ENCODE peak calls at places on chromosome 15, in eight cellular contexts. A, K, T, O, F, I, S and G are unnamed samples.
A peak's percentile ranks its signal among the peaks of the same experiment; 100 is the strongest.

GRCh38 chr15:41695750-41696436 is 35.7 kb downstream of the MGA start:
- DNase-seq in A (no peak), K (peak; percentile 24), T (peak; percentile 45), O (no peak), F (peak; percentile 23), I (peak; percentile 39), S (peak; percentile 18), G (peak; percentile 47)

GRCh38 chr15:35702946-35703495 is 157.1 kb upstream of the DPH6 start:
- DNase-seq in A (no peak), K (no peak), T (no peak), O (no peak), F (no peak), I (no peak), S (no peak), G (no peak)

GRCh38 chr15:32803631-32804030 is 85.8 kb downstream of the GREM1 start:
- DNase-seq in A (no peak), K (no peak), T (no peak), O (no peak), F (no peak), I (no peak), S (no peak), G (no peak)

GRCh38 chr15:79184465-79184892 is 93.9 kb upstream of the RASGRF1 start:
- DNase-seq in A (peak; percentile 42), K (peak; percentile 51), T (peak; percentile 89), O (peak; percentile 83), F (peak; percentile 65), I (peak; percentile 25), S (peak; percentile 66), G (peak; percentile 44)

GRCh38 chr15:93570571-93570970 is 481.6 kb upstream of the RGMA start:
- DNase-seq in A (no peak), K (no peak), T (no peak), O (no peak), F (no peak), I (no peak), S (no peak), G (no peak)

GRCh38 chr15:74337607-74338211 is 29.7 kb downstream of the CYP11A1 start:
- DNase-seq in A (no peak), K (no peak), T (no peak), O (peak; percentile 36), F (no peak), I (no peak), S (no peak), G (no peak)

GRCh38 chr15:48411971-48412591 is 80.9 kb downstream of the DUT start:
- DNase-seq in A (no peak), K (no peak), T (no peak), O (no peak), F (no peak), I (no peak), S (no peak), G (no peak)

GRCh38 chr15:41506796-41507341 is 6.8 kb downstream of the LTK start:
- DNase-seq in A (no peak), K (no peak), T (peak; percentile 74), O (no peak), F (no peak), I (no peak), S (no peak), G (no peak)

GRCh38 chr15:80208758-80209734 is 43.0 kb downstream of the CTXND1 start:
- DNase-seq in A (no peak), K (no peak), T (no peak), O (no peak), F (no peak), I (no peak), S (no peak), G (no peak)

GRCh38 chr15:40266828-40267304 is 16.0 kb downstream of the ANKRD63 start:
- DNase-seq in A (peak; percentile 22), K (peak; percentile 71), T (no peak), O (peak; percentile 93), F (peak; percentile 58), I (no peak), S (peak; percentile 45), G (no peak)

GRCh38 chr15:58182460-58183163 is 44.4 kb downstream of the AQP9 start:
- DNase-seq in A (peak; percentile 32), K (peak; percentile 48), T (peak; percentile 83), O (no peak), F (no peak), I (no peak), S (peak; percentile 14), G (peak; percentile 42)

GRCh38 chr15:100849021-100849831 is 30.4 kb upstream of the ALDH1A3 start:
- DNase-seq in A (peak; percentile 24), K (no peak), T (peak; percentile 75), O (peak; percentile 77), F (peak; percentile 74), I (no peak), S (peak; percentile 72), G (peak; percentile 51)

GRCh38 chr15:73165844-73166243 is 113.6 kb downstream of the NEO1 start:
- DNase-seq in A (no peak), K (no peak), T (no peak), O (no peak), F (no peak), I (no peak), S (no peak), G (no peak)

GRCh38 chr15:53831907-53832793 is 72.7 kb upstream of the WDR72 start:
- DNase-seq in A (no peak), K (no peak), T (peak; percentile 10), O (no peak), F (no peak), I (no peak), S (no peak), G (no peak)

GRCh38 chr15:69595009-69595825 is 142.6 kb downstream of the RPLP1 start:
- DNase-seq in A (no peak), K (no peak), T (no peak), O (peak; percentile 74), F (no peak), I (no peak), S (peak; percentile 15), G (no peak)

GRCh38 chr15:69592954-69593353 is 140.3 kb downstream of the RPLP1 start:
- DNase-seq in A (no peak), K (no peak), T (no peak), O (no peak), F (no peak), I (no peak), S (no peak), G (no peak)

GRCh38 chr15:69593488-69593887 is 140.9 kb downstream of the RPLP1 start:
- DNase-seq in A (no peak), K (no peak), T (peak; percentile 23), O (no peak), F (no peak), I (no peak), S (no peak), G (no peak)

GRCh38 chr15:69591905-69592508 is 139.4 kb downstream of the RPLP1 start:
- DNase-seq in A (no peak), K (no peak), T (no peak), O (no peak), F (peak; percentile 57), I (no peak), S (no peak), G (no peak)

GRCh38 chr15:69593981-69594966 is 141.7 kb downstream of the RPLP1 start:
- DNase-seq in A (no peak), K (no peak), T (no peak), O (peak; percentile 58), F (peak; percentile 97), I (no peak), S (peak; percentile 90), G (no peak)
- TF ChIP-seq POLR2AphosphoS5 in A (peak; percentile 65), K (no peak), T (no peak), O (peak; percentile 17), F (peak; percentile 92), I (no peak), S (peak; percentile 36), G (no peak)

GRCh38 chr15:37360724-37361123 is 260.4 kb upstream of the MEIS2 start:
- DNase-seq in A (no peak), K (no peak), T (no peak), O (no peak), F (no peak), I (no peak), S (no peak), G (no peak)

GRCh38 chr15:37361621-37362020 is 261.3 kb upstream of the MEIS2 start:
- DNase-seq in A (no peak), K (no peak), T (no peak), O (no peak), F (no peak), I (no peak), S (no peak), G (no peak)

GRCh38 chr15:37359495-37360290 is 259.3 kb upstream of the MEIS2 start:
- DNase-seq in A (no peak), K (no peak), T (no peak), O (no peak), F (no peak), I (no peak), S (no peak), G (no peak)

GRCh38 chr15:37362414-37362813 is 262.1 kb upstream of the MEIS2 start:
- DNase-seq in A (no peak), K (no peak), T (no peak), O (no peak), F (no peak), I (no peak), S (no peak), G (no peak)
- TF ChIP-seq POLR2AphosphoS5 in A (no peak), K (no peak), T (no peak), O (no peak), F (no peak), I (no peak), S (no peak), G (no peak)

GRCh38 chr15:71564217-71564616 is 246.1 kb upstream of the NR2E3 start:
- DNase-seq in A (no peak), K (no peak), T (no peak), O (no peak), F (no peak), I (no peak), S (no peak), G (no peak)

GRCh38 chr15:71559616-71560015 is 250.7 kb upstream of the NR2E3 start:
- DNase-seq in A (no peak), K (no peak), T (no peak), O (no peak), F (no peak), I (no peak), S (no peak), G (no peak)

GRCh38 chr15:71562251-71562650 is 248.1 kb upstream of the NR2E3 start:
- DNase-seq in A (no peak), K (no peak), T (no peak), O (no peak), F (no peak), I (no peak), S (no peak), G (no peak)

GRCh38 chr15:71565006-71565405 is 245.3 kb upstream of the NR2E3 start:
- DNase-seq in A (no peak), K (no peak), T (no peak), O (no peak), F (no peak), I (no peak), S (no peak), G (no peak)

DNA sequence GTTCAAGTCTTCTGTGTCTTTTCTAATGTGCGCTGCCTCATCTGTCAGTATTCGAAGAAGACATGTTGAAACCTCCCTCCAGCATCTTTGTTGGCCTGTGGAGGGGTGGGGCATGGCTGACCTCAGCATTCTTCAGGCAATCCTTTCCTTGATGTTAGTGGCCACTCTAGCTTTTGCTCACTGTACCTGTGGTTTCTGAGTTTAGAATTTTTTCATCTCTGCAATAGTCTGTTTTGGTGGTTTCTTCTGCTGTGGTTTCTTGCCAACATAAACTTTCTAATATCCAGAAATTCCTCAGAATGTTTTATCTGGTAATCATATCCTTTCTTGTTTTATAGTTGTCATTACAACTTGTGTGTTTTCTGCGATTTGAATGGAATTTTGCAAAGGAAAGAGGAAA is 251.3 kb upstream of the NR2E3 start:
- DNase-seq in A (no peak), K (no peak), T (no peak), O (no peak), F (no peak), I (no peak), S (no peak), G (no peak)
- TF ChIP-seq POLR2AphosphoS5 in A (no peak), K (no peak), T (no peak), O (no peak), F (no peak), I (no peak), S (no peak), G (no peak)

GRCh38 chr15:66644000-66644787 is 57.8 kb upstream of the SMAD6 start:
- DNase-seq in A (no peak), K (no peak), T (no peak), O (no peak), F (no peak), I (no peak), S (no peak), G (no peak)
- TF ChIP-seq POLR2AphosphoS5 in A (no peak), K (no peak), T (no peak), O (no peak), F (no peak), I (no peak), S (no peak), G (no peak)